ENCODE peak calls at places on chromosomes 13 and 19, in five cellular contexts. A, S, J, L and C are unnamed samples.

GRCh38 chr19:16911046-16911445 is 22.2 kb downstream of the F2RL3 start:
- DNase-seq in J (no peak), S (no peak), A (no peak), L (no peak), C (no peak)

GRCh38 chr19:4415352-4415751 is 12.9 kb downstream of the CHAF1A start:
- DNase-seq in S (peak; percentile 86), L (no peak), A (peak; percentile 6), J (no peak), C (no peak)

GRCh38 chr13:34462843-34463242 is 479.2 kb upstream of the NBEA start:
- DNase-seq in L (no peak), J (no peak), S (no peak), A (peak; percentile 82), C (peak; percentile 92)

GRCh38 chr19:3479177-3479818 is 1.0 kb downstream of the SMIM24 start:
- DNase-seq in S (peak; percentile 66), J (peak; percentile 78), L (peak; percentile 62), A (peak; percentile 73), C (peak; percentile 5)

GRCh38 chr13:32125221-32125621 is 93.6 kb downstream of the FRY start:
- DNase-seq in L (no peak), S (no peak), A (peak; percentile 74), J (no peak), C (peak; percentile 34)

GRCh38 chr19:3350014-3350663 is 16.2 kb upstream of the NFIC start:
- DNase-seq in A (peak; percentile 64), L (no peak), J (no peak), S (no peak), C (peak; percentile 51)

GRCh38 chr13:95641961-95642621 is 2.4 kb downstream of the DZIP1 start:
- DNase-seq in L (peak; percentile 73), J (peak; percentile 77), S (peak; percentile 80), A (peak; percentile 77), C (no peak)

GRCh38 chr19:28126499-28126898 is 1086.5 kb downstream of the UQCRFS1 start:
- DNase-seq in J (no peak), A (no peak), S (no peak), L (no peak), C (no peak)

GRCh38 chr19:12665281-12665573 is 1.3 kb downstream of the MAN2B1 start:
- DNase-seq in J (no peak), S (no peak), A (no peak), L (no peak), C (no peak)

GRCh38 chr19:47272448-47273312 is 2.0 kb upstream of the INAFM1 start:
- DNase-seq in A (peak; percentile 52), L (no peak), S (peak; percentile 63), J (no peak), C (peak; percentile 7)

GRCh38 chr13:79776538-79776937 is 295.6 kb downstream of the NDFIP2 start:
- DNase-seq in A (peak; percentile 47), J (no peak), L (no peak), S (no peak), C (peak; percentile 6)

GRCh38 chr13:33686772-33687480 is 131.0 kb upstream of the RFC3 start:
- DNase-seq in J (no peak), A (no peak), L (no peak), S (no peak), C (no peak)

GRCh38 chr13:102021777-102022176 is 380.1 kb downstream of the FGF14 start:
- DNase-seq in S (no peak), A (no peak), J (no peak), L (no peak), C (no peak)

GRCh38 chr13:30429721-30430694 is 7.7 kb downstream of the UBE2L5 start:
- DNase-seq in J (no peak), L (peak; percentile 58), A (peak; percentile 96), S (no peak), C (peak; percentile 77)

GRCh38 chr13:22061806-22062391 is 391.0 kb downstream of the FGF9 start:
- DNase-seq in J (no peak), S (no peak), A (no peak), L (no peak), C (no peak)

GRCh38 chr19:35715981-35716734 is 1.6 kb upstream of the KMT2B start:
- DNase-seq in J (peak; percentile 81), A (peak; percentile 71), S (peak; percentile 17), L (peak; percentile 80), C (peak; percentile 33)

GRCh38 chr19:16338470-16339360 is 14.1 kb downstream of the KLF2 start:
- DNase-seq in A (peak; percentile 95), L (no peak), J (no peak), S (no peak), C (peak; percentile 91)

GRCh38 chr13:50594276-50594970 is 249.1 kb downstream of the DLEU7 start:
- DNase-seq in A (no peak), S (peak; percentile 57), J (peak; percentile 27), L (no peak), C (no peak)

GRCh38 chr13:107847406-107847805 is 367.9 kb downstream of the LIG4 start:
- DNase-seq in J (no peak), S (peak; percentile 63), A (no peak), L (no peak), C (no peak)

GRCh38 chr13:108957369-108958012 is 328.1 kb downstream of the MYO16 start:
- DNase-seq in A (peak; percentile 83), J (no peak), S (peak; percentile 8), L (peak; percentile 40), C (peak; percentile 80)

GRCh38 chr13:110251227-110251791 is 55.6 kb downstream of the COL4A1 start:
- DNase-seq in L (no peak), A (no peak), J (no peak), S (no peak), C (no peak)

GRCh38 chr19:45090034-45090433 is 2.9 kb upstream of the PPP1R37 start:
- DNase-seq in J (no peak), L (no peak), S (no peak), A (no peak), C (no peak)

GRCh38 chr13:36973621-36974268 is 25.4 kb downstream of the ALG5 start:
- DNase-seq in L (no peak), A (no peak), J (no peak), S (no peak), C (no peak)

GRCh38 chr19:34176581-34176980 is 4.3 kb downstream of the LSM14A start:
- DNase-seq in L (no peak), J (no peak), S (no peak), A (no peak), C (no peak)

GRCh38 chr13:78722700-78723099 is 63.7 kb upstream of the OBI1 start:
- DNase-seq in S (no peak), A (no peak), L (no peak), J (no peak), C (no peak)

GRCh38 chr19:43777163-43777700 is 3.5 kb downstream of the KCNN4 start:
- DNase-seq in S (no peak), L (peak; percentile 28), J (peak; percentile 69), A (peak; percentile 37), C (no peak)

GRCh38 chr13:47211106-47211505 is 314.3 kb upstream of the HTR2A start:
- DNase-seq in J (no peak), L (no peak), A (peak; percentile 18), S (no peak), C (peak; percentile 70)

GRCh38 chr19:32595491-32595890 is 14.5 kb downstream of the PDCD5 start:
- DNase-seq in S (no peak), J (no peak), L (no peak), A (no peak), C (no peak)
- H3K4me1 ChIP-seq in S (no peaks in the 10 kb centered on the region), J (no peaks in the 10 kb centered on the region), L (no peaks in the 10 kb centered on the region), A (no peaks in the 10 kb centered on the region), C (no peaks in the 10 kb centered on the region)

DNA sequence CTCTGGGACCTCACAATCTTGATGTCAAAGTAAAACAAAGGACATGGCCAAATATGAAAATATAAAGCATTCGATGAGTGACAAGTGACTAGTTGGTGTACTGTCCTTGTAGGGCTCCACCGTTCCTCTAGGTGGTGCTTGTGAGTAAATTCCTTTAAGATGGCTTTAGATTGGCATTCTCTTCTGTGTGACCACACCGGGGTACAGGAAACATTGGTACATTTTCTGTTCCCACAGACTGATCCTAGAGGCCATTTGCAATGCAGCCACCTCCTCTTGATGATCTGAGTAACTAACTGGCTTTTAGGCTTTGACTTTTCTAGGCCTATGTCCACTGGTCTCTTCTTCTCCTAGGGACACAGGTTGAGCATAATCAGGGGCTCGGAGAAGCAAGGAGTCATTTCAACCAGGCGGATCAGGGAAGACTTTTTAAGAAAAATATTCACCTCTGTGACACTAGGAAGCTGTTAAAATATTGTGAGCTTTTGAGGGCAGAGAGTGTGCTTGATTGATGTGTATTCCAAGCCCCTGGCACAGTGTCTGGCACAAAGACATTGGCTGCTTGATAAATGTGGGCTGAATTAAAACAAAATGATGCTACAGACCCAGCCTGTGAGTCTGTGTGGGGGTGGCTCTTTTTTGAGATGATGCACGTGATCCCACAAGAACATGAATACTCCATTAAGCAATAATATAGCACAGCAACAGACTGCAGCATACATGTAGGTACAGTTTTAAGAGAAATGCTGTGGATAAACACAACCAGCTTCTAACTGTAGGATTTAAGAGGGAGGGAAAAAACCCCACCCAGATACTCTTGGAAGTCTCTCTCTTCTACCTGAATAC is 21.0 kb downstream of the EPSTI1 start:
- DNase-seq in J (peak; percentile 70), A (peak; percentile 66), L (peak; percentile 44), S (peak; percentile 71), C (peak; percentile 70)
- TF ChIP-seq EZH2phosphoT487 in J (no peak), A (no peak), L (no peak), S (no peak), C (no peak)

GRCh38 chr19:14517840-14518505 is at the start of gene DNAJB1:
- DNase-seq in A (peak; percentile 92), S (peak; percentile 79), L (peak; percentile 92), J (peak; percentile 94), C (peak; percentile 76)
- H3K4me1 ChIP-seq in A (peaks cover 25% of the 10 kb centered on the region), S (peaks cover 5% of the 10 kb centered on the region), L (peaks cover 27% of the 10 kb centered on the region), J (peaks cover 44% of the 10 kb centered on the region), C (peaks cover 43% of the 10 kb centered on the region)

GRCh38 chr13:114065141-114065925 is 67.1 kb downstream of the RASA3 start:
- DNase-seq in S (peak; percentile 63), L (peak; percentile 93), A (peak; percentile 99), J (peak; percentile 90), C (peak; percentile 95)

GRCh38 chr13:114062341-114062740 is 70.1 kb downstream of the RASA3 start:
- DNase-seq in J (no peak), L (no peak), A (no peak), S (no peak), C (no peak)

GRCh38 chr13:114064516-114065140 is 67.8 kb downstream of the RASA3 start:
- DNase-seq in L (no peak), S (peak; percentile 90), A (peak; percentile 66), J (peak; percentile 83), C (peak; percentile 20)

GRCh38 chr13:114062754-114063153 is 69.7 kb downstream of the RASA3 start:
- DNase-seq in S (no peak), J (no peak), L (no peak), A (peak; percentile 54), C (no peak)

DNA sequence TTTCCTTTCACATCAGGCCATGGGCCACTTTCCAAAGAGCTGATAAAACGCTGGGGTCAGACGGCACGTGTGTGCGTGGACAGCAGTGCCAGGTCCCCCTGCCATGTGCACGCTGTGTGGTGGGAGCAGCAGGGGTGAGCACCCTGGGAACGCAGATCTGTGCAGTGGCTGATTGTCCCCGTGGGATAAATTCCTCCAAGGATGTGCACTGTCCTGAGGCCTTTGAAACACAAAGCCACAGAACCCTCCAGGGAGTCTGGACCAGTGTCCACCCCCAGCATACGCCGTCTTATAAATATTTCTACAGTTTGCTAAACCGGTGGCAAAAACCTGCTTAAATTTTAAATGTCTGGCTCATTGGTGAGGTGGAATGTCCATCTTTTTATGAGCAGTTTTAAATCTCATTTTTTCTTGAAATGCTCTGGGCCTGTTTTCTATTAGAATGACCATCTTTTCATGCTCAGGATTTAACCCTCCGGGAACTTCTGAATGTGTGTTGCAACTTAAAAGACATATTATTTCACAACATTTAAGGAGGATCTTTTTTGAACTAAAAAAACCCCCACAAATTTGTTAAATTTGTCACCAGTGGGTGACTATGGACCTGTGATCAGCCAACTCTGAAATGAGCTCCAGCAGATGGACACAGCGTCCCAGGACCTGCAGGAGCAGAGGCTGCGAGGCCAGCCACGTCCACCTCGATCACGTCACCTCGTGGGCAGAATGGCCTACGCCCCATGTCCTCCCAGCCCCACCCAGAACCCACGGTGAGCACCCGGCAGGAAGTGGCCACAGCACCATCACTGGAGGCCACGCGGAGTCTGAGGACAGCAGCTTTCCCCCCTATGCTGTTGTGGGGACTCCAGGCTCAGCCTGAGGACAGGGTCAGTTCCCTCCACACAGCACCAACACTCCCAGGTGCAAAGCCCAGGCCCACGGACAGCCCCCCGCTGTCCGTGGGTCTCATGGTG is 68.6 kb downstream of the RASA3 start:
- DNase-seq in A (peak; percentile 89), J (peak; percentile 75), S (peak; percentile 38), L (no peak), C (peak; percentile 22)
- TF ChIP-seq EZH2phosphoT487 in A (no peak), J (no peak), S (no peak), L (no peak), C (no peak)